ENCODE peak calls at places on chromosomes 13 and 19, in seven cellular contexts. F is testis, L is endothelial cell, X is esophagus muscularis mucosa, T is mammary epithelial cell, Y is brain microvascular endothelial cell, R is tibial nerve. C is an unnamed sample.

GRCh38 chr19:49224856-49225255 is 67.3 kb downstream of the TRPM4 start:
- DNase-seq in F (peak; percentile 58), T (peak; percentile 63), L (peak; percentile 74), Y (peak; percentile 70), R (no peak), X (no peak), C (no peak)

GRCh38 chr19:35048911-35049411 is 7.4 kb downstream of the HPN start:
- DNase-seq in Y (no peak), F (no peak), L (no peak), T (no peak), R (no peak), X (no peak), C (no peak)

GRCh38 chr13:110420626-110421025 is 113.5 kb downstream of the COL4A2 start:
- DNase-seq in L (no peak), R (no peak), F (no peak), T (no peak), Y (no peak), X (no peak), C (no peak)

GRCh38 chr13:34437873-34438272 is 504.2 kb upstream of the NBEA start:
- DNase-seq in T (no peak), R (no peak), F (no peak), X (no peak), Y (no peak), L (no peak), C (no peak)

GRCh38 chr13:38496956-38497355 is 147.3 kb downstream of the UFM1 start:
- DNase-seq in T (no peak), L (no peak), F (no peak), X (no peak), R (no peak), Y (no peak), C (no peak)

GRCh38 chr19:55354698-55355212 is at the start of gene COX6B2:
- DNase-seq in T (no peak), F (peak; percentile 41), L (no peak), Y (no peak), R (no peak), X (no peak), C (no peak)

GRCh38 chr19:44925114-44925891 is 10.9 kb downstream of the APOC1 start:
- DNase-seq in Y (no peak), T (no peak), R (peak; percentile 81), L (no peak), F (peak; percentile 83), X (no peak), C (no peak)

GRCh38 chr19:5947435-5947834 is 30.5 kb downstream of the RANBP3 start:
- DNase-seq in X (no peak), R (peak; percentile 69), Y (peak; percentile 57), F (peak; percentile 88), T (no peak), L (no peak), C (no peak)

GRCh38 chr13:101452519-101453485 is at the start of gene ITGBL1:
- DNase-seq in L (no peak), X (no peak), R (no peak), Y (no peak), F (no peak), T (peak; percentile 55), C (no peak)

GRCh38 chr13:28282451-28282850 is 144.1 kb downstream of the PAN3 start:
- DNase-seq in T (no peak), R (no peak), X (no peak), Y (no peak), L (no peak), F (no peak), C (no peak)

GRCh38 chr19:12665281-12665573 is 1.3 kb downstream of the MAN2B1 start:
- DNase-seq in R (no peak), F (no peak), X (no peak), L (no peak), Y (no peak), T (no peak), C (no peak)

GRCh38 chr13:27868639-27869435 is 51.0 kb upstream of the PDX1 start:
- DNase-seq in F (no peak), Y (peak; percentile 1), X (no peak), T (no peak), L (no peak), R (no peak), C (no peak)

GRCh38 chr13:112450118-112450517 is 74.0 kb downstream of the SPACA7 start:
- DNase-seq in Y (no peak), R (no peak), F (no peak), T (no peak), L (no peak), X (no peak), C (no peak)

DNA sequence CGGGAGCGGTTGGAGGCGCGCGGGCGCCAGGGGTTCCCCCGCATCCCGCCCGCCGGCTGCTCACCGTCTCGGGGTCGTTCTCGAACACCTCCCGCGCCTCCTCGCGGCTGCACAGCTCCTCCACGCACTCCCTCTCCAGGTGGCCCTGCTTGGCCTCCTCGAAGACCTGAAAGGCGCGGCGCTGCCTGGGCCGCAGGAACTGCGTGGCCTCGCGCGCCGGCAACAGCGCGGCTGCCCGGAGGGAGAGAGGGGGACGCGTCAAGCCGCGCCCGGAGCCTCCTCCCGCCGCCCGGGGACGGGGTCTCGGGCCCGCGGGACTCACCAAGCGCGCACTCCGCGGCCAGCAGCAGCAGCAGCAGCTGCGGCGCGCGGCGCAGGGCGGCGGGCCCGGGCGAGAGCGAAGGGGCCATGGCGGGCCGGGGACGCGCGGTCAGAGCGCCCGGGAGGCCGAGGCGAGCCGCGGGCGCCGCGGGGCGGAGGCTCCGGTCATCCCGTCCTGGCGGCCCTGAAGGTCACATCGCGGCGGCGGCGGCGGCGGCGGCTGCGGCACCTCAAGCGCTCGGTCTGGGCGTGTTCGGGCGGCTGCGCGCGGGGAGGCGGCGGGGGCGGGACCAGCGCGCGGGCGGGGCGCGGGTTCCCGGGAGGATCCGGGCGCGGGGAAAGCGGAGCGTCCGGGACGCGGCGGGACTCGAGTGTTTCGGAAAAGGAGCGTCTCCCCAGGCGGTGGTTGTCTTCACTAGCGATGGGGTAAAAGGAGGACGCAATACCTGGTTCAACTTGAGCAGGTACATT is at the start of gene GAS6:
- DNase-seq in T (peak; percentile 46), F (peak; percentile 77), R (no peak), X (no peak), Y (no peak), L (peak; percentile 33), C (peak; percentile 16)
- TF ChIP-seq CTCF in T (peak; percentile 32), F (no peak), R (no peak), X (peak; percentile 22), Y (no peak), L (no peak), C (no peak)

DNA sequence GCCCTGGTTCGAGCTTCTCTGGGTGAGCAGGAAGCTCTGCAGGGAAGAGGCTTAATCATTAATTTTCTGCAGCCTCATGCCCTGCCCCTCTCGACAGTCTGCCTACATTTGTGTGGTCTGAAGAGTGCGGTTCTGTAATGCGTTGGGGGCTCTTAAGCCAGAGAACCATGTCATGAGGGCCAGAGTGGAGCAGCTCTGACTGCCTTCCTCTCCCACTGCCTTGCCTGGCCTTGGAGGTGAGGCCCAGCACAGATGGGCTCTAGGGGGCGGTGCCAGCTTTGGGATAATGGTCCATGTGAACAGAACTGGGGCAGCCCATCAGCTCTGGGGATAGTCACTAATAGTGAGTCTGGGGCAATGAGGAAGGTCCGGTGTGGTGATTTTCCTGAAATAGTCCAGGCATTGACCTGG is 5.7 kb downstream of the FGF9 start:
- DNase-seq in R (no peak), X (no peak), T (no peak), Y (no peak), F (no peak), L (peak; percentile 45), C (no peak)
- TF ChIP-seq CTCF in R (no peak), X (no peak), T (peak; percentile 48), Y (peak; percentile 28), F (no peak), L (no peak), C (no peak)

GRCh38 chr13:78319101-78319627 is 284.2 kb downstream of the POU4F1 start:
- DNase-seq in Y (no peak), X (no peak), F (no peak), L (no peak), R (no peak), T (no peak), C (no peak)

DNA sequence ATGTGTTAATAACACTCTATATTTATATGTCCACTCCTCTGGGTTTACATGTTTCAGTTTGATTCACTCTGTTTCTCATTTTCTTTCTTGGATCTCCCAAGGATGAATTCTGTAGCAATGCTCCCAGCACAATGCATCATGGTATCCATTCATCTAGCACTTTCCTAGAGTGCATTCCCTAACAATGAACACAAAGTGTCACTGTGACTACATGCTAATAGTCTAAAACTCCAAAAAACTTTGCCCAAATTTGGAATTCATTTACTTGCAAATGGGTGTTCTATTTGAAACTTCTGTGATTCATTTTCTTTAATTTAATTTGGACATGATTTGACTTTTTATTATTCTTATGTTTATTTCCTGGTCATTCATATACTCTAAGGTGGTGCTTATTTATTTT is 286.3 kb downstream of the POU4F1 start:
- DNase-seq in T (no peak), Y (no peak), F (no peak), R (no peak), X (no peak), L (no peak), C (no peak)
- TF ChIP-seq CTCF in T (peak; percentile 49), Y (no peak), F (no peak), R (no peak), X (peak; percentile 34), L (no peak), C (no peak)

GRCh38 chr19:4690362-4690761 is 20.2 kb upstream of the MYDGF start:
- DNase-seq in T (no peak), L (no peak), R (no peak), Y (no peak), F (no peak), X (no peak), C (no peak)
- TF ChIP-seq CTCF in T (peak; percentile 3), L (no peak), R (no peak), Y (peak; percentile 16), F (no peak), X (no peak), C (no peak)